ENCODE peak calls at places on chromosome X, in six cellular contexts. One of them, this sample, is unnamed.

GRCh38 chrX:72572248-72573157 is at the start of gene HDAC8:
- DNase-seq in astrocyte of the spinal cord: peak
- DNase-seq in left ventricle myocardium inferior: peak
- DNase-seq in GM19239: peak
- DNase-seq in heart right ventricle: peak
- DNase-seq in non-pigmented ciliary epithelial cell: no peak
- DNase-seq in this sample: peak

GRCh38 chrX:85052207-85052606 is 48.5 kb downstream of the APOOL start:
- DNase-seq in astrocyte of the spinal cord: no peak
- DNase-seq in heart right ventricle: no peak
- DNase-seq in non-pigmented ciliary epithelial cell: no peak
- DNase-seq in left ventricle myocardium inferior: no peak
- DNase-seq in GM19239: no peak
- DNase-seq in this sample: no peak

GRCh38 chrX:79630033-79631009 is 263.2 kb upstream of the ITM2A start:
- DNase-seq in non-pigmented ciliary epithelial cell: no peak
- DNase-seq in astrocyte of the spinal cord: no peak
- DNase-seq in left ventricle myocardium inferior: no peak
- DNase-seq in heart right ventricle: no peak
- DNase-seq in GM19239: no peak
- DNase-seq in this sample: no peak

GRCh38 chrX:136586386-136586785 is 54.4 kb downstream of the VGLL1 start:
- DNase-seq in non-pigmented ciliary epithelial cell: no peak
- DNase-seq in astrocyte of the spinal cord: peak
- DNase-seq in left ventricle myocardium inferior: no peak
- DNase-seq in heart right ventricle: no peak
- DNase-seq in GM19239: no peak
- DNase-seq in this sample: no peak

GRCh38 chrX:30504309-30504708 is 73.3 kb downstream of the TASL start:
- DNase-seq in non-pigmented ciliary epithelial cell: no peak
- DNase-seq in astrocyte of the spinal cord: peak
- DNase-seq in heart right ventricle: no peak
- DNase-seq in left ventricle myocardium inferior: no peak
- DNase-seq in GM19239: no peak
- DNase-seq in this sample: no peak

GRCh38 chrX:87265518-87265917 is 252.1 kb upstream of the KLHL4 start:
- DNase-seq in non-pigmented ciliary epithelial cell: no peak
- DNase-seq in GM19239: no peak
- DNase-seq in astrocyte of the spinal cord: no peak
- DNase-seq in left ventricle myocardium inferior: no peak
- DNase-seq in heart right ventricle: no peak
- DNase-seq in this sample: no peak

GRCh38 chrX:17242470-17242869 is 132.5 kb upstream of the NHS start:
- DNase-seq in left ventricle myocardium inferior: no peak
- DNase-seq in GM19239: peak
- DNase-seq in astrocyte of the spinal cord: peak
- DNase-seq in heart right ventricle: peak
- DNase-seq in non-pigmented ciliary epithelial cell: no peak
- DNase-seq in this sample: peak

GRCh38 chrX:103376118-103376978 is at the start of gene BEX3:
- DNase-seq in astrocyte of the spinal cord: peak
- DNase-seq in non-pigmented ciliary epithelial cell: no peak
- DNase-seq in left ventricle myocardium inferior: peak
- DNase-seq in heart right ventricle: peak
- DNase-seq in GM19239: no peak
- DNase-seq in this sample: no peak

GRCh38 chrX:80550722-80551121 is 130.5 kb downstream of the TENT5D start:
- DNase-seq in non-pigmented ciliary epithelial cell: no peak
- DNase-seq in astrocyte of the spinal cord: no peak
- DNase-seq in GM19239: no peak
- DNase-seq in left ventricle myocardium inferior: no peak
- DNase-seq in heart right ventricle: no peak
- DNase-seq in this sample: no peak

GRCh38 chrX:74291577-74291963 is 12.4 kb upstream of the ZCCHC13 start:
- DNase-seq in astrocyte of the spinal cord: peak
- DNase-seq in left ventricle myocardium inferior: no peak
- DNase-seq in GM19239: no peak
- DNase-seq in heart right ventricle: no peak
- DNase-seq in non-pigmented ciliary epithelial cell: no peak
- DNase-seq in this sample: no peak

GRCh38 chrX:67893931-67894330 is 350.1 kb downstream of the AR start:
- DNase-seq in left ventricle myocardium inferior: no peak
- DNase-seq in astrocyte of the spinal cord: peak
- DNase-seq in heart right ventricle: no peak
- DNase-seq in GM19239: no peak
- DNase-seq in non-pigmented ciliary epithelial cell: no peak
- DNase-seq in this sample: no peak

GRCh38 chrX:97691901-97692455 is 808.3 kb downstream of the RPA4 start:
- DNase-seq in non-pigmented ciliary epithelial cell: no peak
- DNase-seq in astrocyte of the spinal cord: no peak
- DNase-seq in heart right ventricle: no peak
- DNase-seq in GM19239: no peak
- DNase-seq in left ventricle myocardium inferior: no peak
- DNase-seq in this sample: no peak

This sample was measured in AG04450.